ENCODE peak calls at places on chromosomes 7 and 10, in five cellular contexts. G, K, J, L and C are unnamed samples.

GRCh38 chr7:95684037-95684436 is 87.7 kb upstream of the PDK4 start:
- DNase-seq in G (no peak), K (no peak), J (no peak), L (no peak), C (no peak)

GRCh38 chr10:114437456-114438292 is 33.4 kb upstream of the AFAP1L2 start:
- DNase-seq in G (no peak), K (no peak), J (no peak), L (no peak), C (no peak)

GRCh38 chr7:156895024-156895780 is 2.2 kb upstream of the LMBR1 start:
- DNase-seq in G (no peak), K (no peak), J (no peak), L (no peak), C (no peak)

GRCh38 chr7:45072131-45073030 is 16.4 kb downstream of the NACAD start:
- DNase-seq in G (no peak), K (peak; percentile 57), J (no peak), L (no peak), C (no peak)

GRCh38 chr7:106887376-106887775 is 22.3 kb downstream of the PIK3CG start:
- DNase-seq in G (no peak), K (no peak), J (no peak), L (no peak), C (no peak)

GRCh38 chr10:47020491-47020890 is 109.3 kb downstream of the PTPN20 start:
- DNase-seq in G (no peak), K (peak; percentile 80), J (no peak), L (peak; percentile 90), C (no peak)

GRCh38 chr7:130912086-130912909 is 178.3 kb upstream of the KLF14 start:
- DNase-seq in G (no peak), K (no peak), J (no peak), L (no peak), C (no peak)

GRCh38 chr7:77657427-77658331 is 38.6 kb upstream of the RSBN1L start:
- DNase-seq in G (no peak), K (no peak), J (peak; percentile 10), L (no peak), C (no peak)

GRCh38 chr7:150330211-150330885 is 7.0 kb upstream of the ACTR3C start:
- DNase-seq in G (no peak), K (no peak), J (no peak), L (peak; percentile 81), C (no peak)

GRCh38 chr10:100894589-100895294 is 18.0 kb upstream of the SLF2 start:
- DNase-seq in G (no peak), K (no peak), J (no peak), L (peak; percentile 36), C (no peak)

GRCh38 chr7:83937930-83938329 is 256.7 kb downstream of the SEMA3A start:
- DNase-seq in G (no peak), K (peak; percentile 63), J (no peak), L (no peak), C (no peak)

GRCh38 chr10:118501171-118501570 is 94.3 kb downstream of the PRLHR start:
- DNase-seq in G (no peak), K (no peak), J (no peak), L (no peak), C (no peak)

GRCh38 chr7:48004023-48004422 is 24.6 kb upstream of the HUS1 start:
- DNase-seq in G (no peak), K (no peak), J (peak; percentile 92), L (no peak), C (no peak)

GRCh38 chr7:80604436-80604835 is 34.0 kb upstream of the CD36 start:
- DNase-seq in G (no peak), K (no peak), J (no peak), L (no peak), C (no peak)

GRCh38 chr10:121167534-121168243 is 316.5 kb downstream of the WDR11 start:
- DNase-seq in G (no peak), K (no peak), J (no peak), L (no peak), C (no peak)

GRCh38 chr10:17225823-17226222 is 2.2 kb upstream of the VIM start:
- DNase-seq in G (no peak), K (no peak), J (no peak), L (no peak), C (no peak)

GRCh38 chr7:22601812-22602568 is 102.0 kb upstream of the STEAP1B start:
- DNase-seq in G (no peak), K (no peak), J (no peak), L (no peak), C (no peak)

GRCh38 chr10:52997007-52997406 is 224.4 kb upstream of the MBL2 start:
- DNase-seq in G (no peak), K (no peak), J (no peak), L (no peak), C (no peak)